ENCODE peak calls at places on chromosomes 4 and X, in four cellular contexts. Z is K562, A is A549, V is IMR-90. M is an unnamed sample.

GRCh38 chrX:13669246-13669689 is 16.3 kb downstream of the TCEANC start:
- DNase-seq in Z (peak), A (peak), V (peak), M (no peak)

GRCh38 chr4:95317124-95317820 is 231.5 kb downstream of the UNC5C start:
- DNase-seq in Z (no peak), A (no peak), V (no peak), M (no peak)

GRCh38 chr4:88866862-88867550 is 169.4 kb upstream of the NAP1L5 start:
- DNase-seq in Z (no peak), A (no peak), V (peak), M (no peak)

GRCh38 chr4:106986486-106986885 is 49.6 kb downstream of the DKK2 start:
- DNase-seq in Z (no peak), A (no peak), V (no peak), M (no peak)

GRCh38 chrX:151697537-151697936 is 2.3 kb downstream of the PRRG3 start:
- DNase-seq in Z (no peak), A (no peak), V (no peak), M (no peak)

GRCh38 chr4:57303012-57303751 is 193.0 kb upstream of the IGFBP7 start:
- DNase-seq in Z (no peak), A (no peak), V (no peak), M (no peak)

GRCh38 chr4:86895692-86896488 is 3.7 kb upstream of the C4orf36 start:
- DNase-seq in Z (peak), A (peak), V (peak), M (peak)

GRCh38 chr4:150308824-150309472 is 230.7 kb downstream of the DCLK2 start:
- DNase-seq in Z (no peak), A (no peak), V (peak), M (no peak)

GRCh38 chr4:37530451-37530850 is 155.7 kb downstream of the RELL1 start:
- DNase-seq in Z (no peak), A (no peak), V (no peak), M (no peak)

GRCh38 chrX:132967049-132967448 is 8.6 kb upstream of the HS6ST2 start:
- DNase-seq in Z (no peak), A (no peak), V (no peak), M (no peak)

GRCh38 chr4:182213024-182213423 is 30.2 kb upstream of the TENM3 start:
- DNase-seq in Z (no peak), A (no peak), V (peak), M (no peak)

GRCh38 chrX:118644378-118644777 is 83.0 kb upstream of the IL13RA1 start:
- DNase-seq in Z (peak), A (peak), V (peak), M (peak)

GRCh38 chr4:31088600-31089230 is 368.5 kb downstream of the PCDH7 start:
- DNase-seq in Z (no peak), A (no peak), V (peak), M (no peak)

GRCh38 chrX:152445926-152446325 is 5.2 kb downstream of the GABRA3 start:
- DNase-seq in Z (no peak), A (no peak), V (no peak), M (no peak)

GRCh38 chr4:91111556-91111955 is 984.4 kb downstream of the CCSER1 start:
- DNase-seq in Z (no peak), A (no peak), V (no peak), M (no peak)

GRCh38 chrX:95071052-95071451 is 1397.0 kb downstream of the FAM133A start:
- DNase-seq in Z (no peak), A (no peak), V (no peak), M (no peak)

GRCh38 chr4:128338634-128339355 is 51.2 kb upstream of the PGRMC2 start:
- DNase-seq in Z (peak), A (no peak), V (peak), M (no peak)

GRCh38 chr4:55947912-55948725 is 626 bp upstream of the CEP135 start:
- DNase-seq in Z (peak), A (peak), V (peak), M (no peak)

GRCh38 chrX:24494544-24495113 is 29.5 kb downstream of the PDK3 start:
- DNase-seq in Z (no peak), A (peak), V (peak), M (peak)

GRCh38 chrX:136057567-136057966 is 72.3 kb downstream of the SLC9A6 start:
- DNase-seq in Z (no peak), A (no peak), V (no peak), M (no peak)

GRCh38 chr4:17059192-17059634 is 160.8 kb upstream of the LDB2 start:
- DNase-seq in Z (no peak), A (no peak), V (peak), M (no peak)

GRCh38 chrX:39242187-39242586 is 440.9 kb downstream of the MID1IP1 start:
- DNase-seq in Z (peak), A (peak), V (no peak), M (peak)

GRCh38 chrX:42540150-42540549 is 237.8 kb downstream of the PPP1R2C start:
- DNase-seq in Z (no peak), A (no peak), V (no peak), M (no peak)

GRCh38 chr4:821631-822030 is 4.3 kb downstream of the CPLX1 start:
- DNase-seq in Z (no peak), A (no peak), V (no peak), M (no peak)

GRCh38 chr4:84985952-84986351 is 19.5 kb upstream of the WDFY3 start:
- DNase-seq in Z (no peak), A (no peak), V (peak), M (no peak)

GRCh38 chrX:53595266-53595810 is 91.2 kb downstream of the HUWE1 start:
- DNase-seq in Z (no peak), A (no peak), V (no peak), M (no peak)

GRCh38 chr4:86685401-86685800 is 91.3 kb downstream of the PTPN13 start:
- DNase-seq in Z (no peak), A (no peak), V (peak), M (no peak)

GRCh38 chr4:113845138-113845537 is 83.6 kb upstream of the CAMK2D start:
- DNase-seq in Z (no peak), A (no peak), V (no peak), M (no peak)

GRCh38 chrX:72180539-72180938 is 1.0 kb upstream of the PIN4 start:
- DNase-seq in Z (no peak), A (no peak), V (no peak), M (no peak)

GRCh38 chr4:10161840-10162239 is 45.2 kb upstream of the WDR1 start:
- DNase-seq in Z (no peak), A (no peak), V (no peak), M (no peak)

GRCh38 chr4:141705048-141705746 is 68.8 kb downstream of the IL15 start:
- DNase-seq in Z (no peak), A (no peak), V (no peak), M (no peak)

GRCh38 chrX:35622601-35623000 is 175.5 kb upstream of the MAGEB16 start:
- DNase-seq in Z (no peak), A (no peak), V (no peak), M (no peak)

GRCh38 chrX:38304010-38304409 is 23.3 kb downstream of the RPGR start:
- DNase-seq in Z (peak), A (no peak), V (peak), M (peak)

GRCh38 chr4:6538586-6538985 is 36.4 kb upstream of the MAN2B2 start:
- DNase-seq in Z (no peak), A (no peak), V (no peak), M (no peak)
- TF ChIP-seq BHLHE40 in Z (no peak), A (no peak), V (no peak), M (no peak)

GRCh38 chrX:64389489-64389888 is 5.8 kb downstream of the MTMR8 start:
- DNase-seq in Z (no peak), A (no peak), V (no peak), M (no peak)

GRCh38 chrX:64394059-64394873 is 986 bp downstream of the MTMR8 start:
- DNase-seq in Z (no peak), A (no peak), V (no peak), M (no peak)

GRCh38 chrX:64398088-64398487 is 2.8 kb upstream of the MTMR8 start:
- DNase-seq in Z (no peak), A (no peak), V (no peak), M (no peak)

GRCh38 chrX:64395568-64395929 is 297 bp upstream of the MTMR8 start:
- DNase-seq in Z (no peak), A (no peak), V (no peak), M (no peak)

DNA sequence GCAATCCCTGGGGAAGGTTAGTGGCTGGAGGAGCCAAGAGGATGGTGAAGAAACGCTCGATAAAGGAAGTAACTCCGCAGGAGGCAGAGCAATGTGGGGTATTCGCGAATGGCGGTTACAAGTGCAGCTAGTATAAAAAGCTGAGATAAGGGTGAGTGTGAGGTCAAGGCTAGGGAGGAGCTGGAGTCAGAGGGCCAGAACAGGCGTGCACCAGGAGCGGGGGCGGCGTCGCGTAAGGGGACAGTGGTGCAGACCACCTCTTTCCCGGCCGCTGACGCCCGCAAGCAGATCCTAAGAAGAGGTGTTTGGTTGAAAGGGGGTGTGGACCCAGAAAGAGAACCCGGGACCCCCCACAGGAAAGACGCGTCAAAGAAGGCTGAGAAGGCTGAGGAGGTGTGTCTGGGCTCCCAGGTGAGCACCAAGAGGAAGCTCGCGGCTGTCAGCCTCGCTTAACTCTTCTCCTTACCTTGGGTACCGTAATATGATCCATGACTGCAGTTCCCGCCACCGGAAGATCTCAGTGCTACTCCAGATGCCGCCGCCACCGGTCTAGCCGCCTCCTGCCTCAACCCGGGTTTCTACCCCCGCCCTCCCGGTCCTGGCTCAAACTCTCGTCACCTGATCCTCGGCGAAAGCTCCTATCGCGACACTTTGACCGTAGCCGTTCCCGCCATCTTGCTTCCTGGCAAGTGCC is at the start of gene MTMR8:
- DNase-seq in Z (peak), A (peak), V (no peak), M (peak)
- TF ChIP-seq BHLHE40 in Z (peak), A (no peak), V (no peak), M (no peak)

GRCh38 chrX:102714994-102715393 is 2.7 kb downstream of the GPRASP2 start:
- DNase-seq in Z (no peak), A (no peak), V (no peak), M (no peak)

GRCh38 chrX:102712967-102713677 is 874 bp downstream of the GPRASP2 start:
- DNase-seq in Z (peak), A (peak), V (peak), M (peak)

GRCh38 chrX:102708900-102709299 is 3.3 kb upstream of the GPRASP2 start:
- DNase-seq in Z (no peak), A (no peak), V (no peak), M (no peak)

GRCh38 chrX:102711872-102712215 is 404 bp upstream of the GPRASP2 start:
- DNase-seq in Z (no peak), A (no peak), V (no peak), M (no peak)

GRCh38 chrX:102712216-102712966 is at the start of gene GPRASP2:
- DNase-seq in Z (peak), A (no peak), V (no peak), M (peak)
- TF ChIP-seq BHLHE40 in Z (no peak), A (no peak), V (no peak), M (no peak)

GRCh38 chrX:22634751-22635150 is 362.0 kb downstream of the CBLL2 start:
- DNase-seq in Z (no peak), A (no peak), V (peak), M (no peak)

GRCh38 chrX:22628275-22628674 is 355.6 kb downstream of the CBLL2 start:
- DNase-seq in Z (no peak), A (no peak), V (no peak), M (no peak)

GRCh38 chrX:22629105-22629725 is 356.5 kb downstream of the CBLL2 start:
- DNase-seq in Z (no peak), A (no peak), V (peak), M (no peak)

GRCh38 chrX:22634081-22634480 is 361.4 kb downstream of the CBLL2 start:
- DNase-seq in Z (no peak), A (no peak), V (peak), M (no peak)
- TF ChIP-seq BHLHE40 in Z (no peak), A (no peak), V (no peak), M (no peak)

DNA sequence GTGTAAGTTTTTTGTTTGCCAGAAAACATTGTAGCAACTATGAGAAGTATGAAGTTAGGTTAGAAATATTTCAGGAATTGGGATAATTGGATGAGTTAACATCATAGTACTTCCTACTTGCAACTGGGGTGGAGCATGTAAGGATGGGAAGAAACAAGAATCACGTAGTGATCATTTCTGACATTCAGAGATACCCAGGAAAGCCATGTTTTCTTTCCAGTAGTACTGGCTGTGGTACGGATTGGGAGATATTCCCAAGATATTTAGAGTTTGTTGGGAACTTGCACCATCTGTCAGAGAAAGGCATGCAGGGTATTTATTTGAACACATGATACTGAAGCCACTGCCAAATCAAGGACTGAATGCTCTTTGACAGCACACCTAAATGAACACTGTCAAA is 87.6 kb upstream of the SLC4A4 start:
- DNase-seq in Z (no peak), A (no peak), V (peak), M (no peak)
- TF ChIP-seq BHLHE40 in Z (no peak), A (no peak), V (no peak), M (no peak)

DNA sequence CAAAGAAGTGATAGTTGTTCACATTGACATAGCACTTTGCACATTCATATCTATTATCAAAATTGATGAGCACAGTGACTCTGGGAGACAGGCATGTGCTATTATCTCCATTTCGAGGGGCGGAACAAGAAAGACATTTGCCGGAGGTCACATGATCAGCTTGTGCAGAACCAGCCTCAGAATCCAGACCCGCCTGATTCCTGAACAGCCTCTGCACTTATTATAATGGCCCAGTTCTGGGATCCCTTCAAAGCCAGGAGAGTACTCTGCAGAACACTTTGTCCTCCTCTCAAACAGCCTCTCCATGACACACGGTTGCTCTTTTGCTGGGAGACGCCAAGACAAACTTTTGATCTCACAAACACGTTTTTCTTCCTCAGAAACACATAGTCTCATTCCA is 48.4 kb downstream of the RWDD4 start:
- DNase-seq in Z (no peak), A (no peak), V (peak), M (no peak)
- TF ChIP-seq BHLHE40 in Z (no peak), A (no peak), V (no peak), M (no peak)

DNA sequence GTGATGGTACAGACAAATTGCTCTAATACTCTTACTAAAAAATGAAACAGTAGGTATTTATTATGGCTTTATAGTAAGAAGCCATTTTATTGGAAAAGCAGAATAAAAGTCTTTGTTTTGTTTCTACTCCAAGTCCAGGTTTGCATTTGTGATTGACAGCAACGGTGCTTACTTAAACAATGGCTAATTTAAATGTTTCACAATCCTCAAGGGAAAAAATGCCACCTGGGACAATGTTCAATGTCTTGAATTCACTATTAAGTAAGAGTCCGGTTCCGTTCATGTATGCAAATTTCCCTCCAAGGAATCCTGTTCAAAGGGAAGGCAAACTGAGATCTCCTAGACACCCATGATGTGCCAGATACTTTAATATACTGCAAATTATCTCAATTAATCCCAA is 123.6 kb downstream of the RBM47 start:
- DNase-seq in Z (no peak), A (no peak), V (no peak), M (no peak)
- TF ChIP-seq BHLHE40 in Z (no peak), A (no peak), V (no peak), M (no peak)

GRCh38 chrX:12367254-12367653 is 229.0 kb downstream of the FRMPD4 start:
- DNase-seq in Z (no peak), A (no peak), V (no peak), M (no peak)

GRCh38 chrX:12370444-12371089 is 232.3 kb downstream of the FRMPD4 start:
- DNase-seq in Z (no peak), A (no peak), V (peak), M (no peak)

DNA sequence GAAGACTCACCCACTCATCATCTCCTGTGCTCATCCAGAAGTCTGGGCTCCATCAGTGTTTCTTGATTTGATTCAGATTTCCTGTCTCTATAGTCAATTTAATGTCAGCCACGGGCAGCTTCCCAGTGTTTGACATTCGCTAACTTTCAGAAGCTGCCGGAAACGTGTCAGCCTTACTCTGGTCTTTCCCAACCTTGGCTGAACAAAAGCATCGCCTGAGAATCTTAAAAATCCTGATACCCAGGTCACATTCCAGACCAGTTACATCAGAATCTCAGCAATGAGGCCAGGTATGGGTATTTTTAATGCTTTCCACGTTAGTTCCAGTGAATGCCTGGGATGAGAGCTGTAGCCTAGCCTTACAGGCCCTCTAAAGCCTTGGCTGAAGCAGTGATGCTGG is 233.8 kb downstream of the FRMPD4 start:
- DNase-seq in Z (no peak), A (no peak), V (peak), M (no peak)
- TF ChIP-seq BHLHE40 in Z (no peak), A (no peak), V (no peak), M (no peak)

M was measured in HEK293T.